ENCODE peak calls at places on chromosomes 5 and 9, in five cellular contexts. U is stimulated activated CD4-positive, alpha-beta T cell treated with anti-CD3 and anti-CD28 coated beads, Interleukin-12 subunit alpha, Interleukin-12 subunit beta, amount 100 ng/mL, for 4 hours; T is GM20000; M is stimulated activated naive CD8-positive, alpha-beta T cell treated with anti-CD3 and anti-CD28 coated beads, Interleukin-15, Interleukin-2, amounts not matched to agents 100 U/mL and 50 U/mL, for 24 hours; S is H9. F is an unnamed sample.

GRCh38 chr9:134676886-134677285 is 35.3 kb downstream of the COL5A1 start:
- DNase-seq in U (no peak), T (no peak), M (no peak), S (no peak), F (no peak)

GRCh38 chr5:135996611-135997010 is 32.2 kb upstream of the TGFBI start:
- DNase-seq in U (no peak), T (no peak), M (no peak), S (no peak), F (peak; percentile 86)

GRCh38 chr5:146697211-146697610 is 181.2 kb upstream of the GPR151 start:
- DNase-seq in U (no peak), T (no peak), M (no peak), S (no peak), F (no peak)

GRCh38 chr5:176733586-176734262 is 76.6 kb upstream of the UNC5A start:
- DNase-seq in U (no peak), T (no peak), M (no peak), S (peak; percentile 14), F (no peak)

GRCh38 chr5:86684222-86684621 is 66.5 kb downstream of the COX7C start:
- DNase-seq in U (no peak), T (no peak), M (no peak), S (no peak), F (peak; percentile 2)

GRCh38 chr5:106094836-106095235 is 1575.9 kb downstream of the EFNA5 start:
- DNase-seq in U (no peak), T (no peak), M (no peak), S (no peak), F (no peak)

GRCh38 chr5:29134418-29134817 is 2059.1 kb upstream of the CDH6 start:
- DNase-seq in U (no peak), T (no peak), M (no peak), S (no peak), F (no peak)

GRCh38 chr5:149453618-149454415 is 74.7 kb upstream of the IL17B start:
- DNase-seq in U (no peak), T (no peak), M (no peak), S (no peak), F (no peak)

GRCh38 chr5:177431317-177432142 is 5.1 kb downstream of the GRK6 start:
- DNase-seq in U (peak; percentile 58), T (peak; percentile 72), M (peak; percentile 84), S (no peak), F (no peak)

GRCh38 chr5:142356318-142356715 is 31.5 kb upstream of the SPRY4 start:
- DNase-seq in U (no peak), T (no peak), M (no peak), S (no peak), F (no peak)

GRCh38 chr9:101311759-101312420 is 72.9 kb downstream of the BAAT start:
- DNase-seq in U (no peak), T (peak; percentile 54), M (no peak), S (no peak), F (peak; percentile 75)

GRCh38 chr9:113541019-113541900 is 77.7 kb downstream of the RGS3 start:
- DNase-seq in U (no peak), T (no peak), M (no peak), S (peak; percentile 88), F (no peak)

GRCh38 chr9:118595719-118596305 is 773.4 kb downstream of the BRINP1 start:
- DNase-seq in U (no peak), T (peak; percentile 2), M (no peak), S (peak; percentile 71), F (peak; percentile 72)

GRCh38 chr9:4228606-4229005 is 71.3 kb downstream of the GLIS3 start:
- DNase-seq in U (no peak), T (no peak), M (no peak), S (no peak), F (peak; percentile 59)

GRCh38 chr9:134278286-134278685 is 48.0 kb upstream of the RXRA start:
- DNase-seq in U (no peak), T (no peak), M (no peak), S (no peak), F (no peak)

GRCh38 chr5:171907731-171908343 is 98.6 kb downstream of the FBXW11 start:
- DNase-seq in U (peak; percentile 18), T (peak; percentile 28), M (peak; percentile 48), S (peak; percentile 35), F (peak; percentile 64)

GRCh38 chr9:33517373-33517772 is 6.7 kb upstream of the ANKRD18B start:
- DNase-seq in U (no peak), T (peak; percentile 48), M (no peak), S (no peak), F (peak; percentile 75)